ENCODE peak calls at places on chromosomes 6 and 20, in seven cellular contexts. T is NCI-H460; X is GDM1; I is neural crest cell; P is T-helper 2 cell treated with Interferon-gamma antibody and Interleukin-4, amounts not matched to agents 5 μg/mL and 100 μg/mL, for 36 hours; L is NCI-H1930; U is HT1080. O is an unnamed sample.

GRCh38 chr6:144634371-144634770 is 349.2 kb downstream of the UTRN start:
- DNase-seq in T (no peak), X (no peak), I (no peak), P (no peak), L (no peak), U (no peak), O (no peak)

GRCh38 chr20:39381598-39381997 is 419.5 kb downstream of the DHX35 start:
- DNase-seq in T (no peak), X (no peak), I (no peak), P (no peak), L (no peak), U (no peak), O (no peak)

GRCh38 chr6:2828629-2829028 is 13.0 kb downstream of the SERPINB1 start:
- DNase-seq in T (no peak), X (no peak), I (no peak), P (no peak), L (no peak), U (no peak), O (no peak)

GRCh38 chr6:31158863-31159855 is 770 bp downstream of the TCF19 start:
- DNase-seq in T (no peak), X (peak; percentile 2), I (no peak), P (peak; percentile 15), L (no peak), U (peak; percentile 41), O (no peak)

GRCh38 chr6:49978332-49979226 is 9.2 kb upstream of the DEFB113 start:
- DNase-seq in T (no peak), X (no peak), I (no peak), P (no peak), L (no peak), U (peak; percentile 8), O (no peak)

GRCh38 chr6:129317931-129318820 is 391.8 kb downstream of the ARHGAP18 start:
- DNase-seq in T (peak; percentile 20), X (no peak), I (no peak), P (no peak), L (no peak), U (peak; percentile 6), O (no peak)

GRCh38 chr6:134358320-134358719 is 40.4 kb upstream of the SGK1 start:
- DNase-seq in T (no peak), X (no peak), I (no peak), P (no peak), L (no peak), U (no peak), O (peak; percentile 99)

GRCh38 chr20:63740070-63740500 is 509 bp downstream of the SLC2A4RG start:
- DNase-seq in T (no peak), X (peak; percentile 45), I (no peak), P (peak; percentile 53), L (no peak), U (no peak), O (peak; percentile 46)

GRCh38 chr20:2585811-2586210 is 49.4 kb downstream of the TMC2 start:
- DNase-seq in T (no peak), X (no peak), I (no peak), P (no peak), L (no peak), U (peak; percentile 83), O (peak; percentile 30)

GRCh38 chr6:168201383-168201782 is 118.2 kb downstream of the DACT2 start:
- DNase-seq in T (no peak), X (no peak), I (no peak), P (no peak), L (no peak), U (no peak), O (peak; percentile 17)

GRCh38 chr6:29653452-29654038 is 3.3 kb upstream of the MOG start:
- DNase-seq in T (peak; percentile 48), X (peak; percentile 17), I (peak; percentile 31), P (no peak), L (peak; percentile 50), U (no peak), O (peak; percentile 91)

GRCh38 chr20:48945840-48946514 is 24.5 kb downstream of the ARFGEF2 start:
- DNase-seq in T (no peak), X (no peak), I (no peak), P (no peak), L (no peak), U (no peak), O (no peak)

GRCh38 chr6:136549359-136550044 is 720 bp downstream of the MAP7 start:
- DNase-seq in T (no peak), X (no peak), I (no peak), P (no peak), L (no peak), U (no peak), O (peak; percentile 37)

O was measured in cardiac muscle cell.